ENCODE peak calls at places on chromosomes 7 and 10, in five cellular contexts. H, F, W, V and O are unnamed samples.
A peak's percentile ranks its signal among the peaks of the same experiment; 100 is the strongest.

GRCh38 chr10:125859128-125859817 is 21.8 kb downstream of the DHX32 start:
- DNase-seq in H (no peak), F (no peak), W (no peak), V (no peak), O (no peak)

GRCh38 chr10:26843736-26844135 is 17.0 kb downstream of the ABI1 start:
- DNase-seq in H (no peak), F (no peak), W (no peak), V (no peak), O (no peak)

GRCh38 chr10:22325948-22326702 is 5.2 kb downstream of the BMI1 start:
- DNase-seq in H (no peak), F (no peak), W (no peak), V (no peak), O (no peak)

GRCh38 chr10:24385776-24386175 is 176.8 kb downstream of the KIAA1217 start:
- DNase-seq in H (no peak), F (no peak), W (peak; percentile 99), V (no peak), O (no peak)

GRCh38 chr10:93954726-93955363 is 38.9 kb upstream of the PLCE1 start:
- DNase-seq in H (no peak), F (no peak), W (peak; percentile 62), V (no peak), O (no peak)

GRCh38 chr10:132054564-132054963 is 11.2 kb upstream of the JAKMIP3 start:
- DNase-seq in H (no peak), F (no peak), W (no peak), V (no peak), O (no peak)

GRCh38 chr7:151387161-151388006 is 22.5 kb downstream of the WDR86 start:
- DNase-seq in H (no peak), F (no peak), W (no peak), V (no peak), O (no peak)

GRCh38 chr10:7766241-7766640 is 21.6 kb downstream of the KIN start:
- DNase-seq in H (no peak), F (no peak), W (no peak), V (no peak), O (no peak)

GRCh38 chr7:86925221-86925620 is 134.2 kb downstream of the ELAPOR2 start:
- DNase-seq in H (no peak), F (no peak), W (no peak), V (no peak), O (no peak)

GRCh38 chr7:137957887-137958286 is 44.0 kb downstream of the CREB3L2 start:
- DNase-seq in H (no peak), F (peak; percentile 56), W (no peak), V (peak; percentile 65), O (no peak)

GRCh38 chr10:123781956-123782500 is 109.6 kb downstream of the CPXM2 start:
- DNase-seq in H (peak; percentile 17), F (no peak), W (no peak), V (peak; percentile 86), O (no peak)

GRCh38 chr7:155205368-155206285 is 92.1 kb upstream of the INSIG1 start:
- DNase-seq in H (no peak), F (peak; percentile 41), W (peak; percentile 100), V (peak; percentile 93), O (peak; percentile 75)

GRCh38 chr10:15324611-15325010 is 46.5 kb downstream of the FAM171A1 start:
- DNase-seq in H (no peak), F (no peak), W (peak; percentile 83), V (no peak), O (no peak)

GRCh38 chr10:34432589-34432988 is 382.5 kb downstream of the PARD3 start:
- DNase-seq in H (no peak), F (no peak), W (no peak), V (no peak), O (no peak)

GRCh38 chr7:111516612-111517011 is 45.7 kb downstream of the IMMP2L start:
- DNase-seq in H (no peak), F (no peak), W (peak; percentile 25), V (peak; percentile 0), O (no peak)

GRCh38 chr7:50202052-50202555 is 102.4 kb upstream of the IKZF1 start:
- DNase-seq in H (no peak), F (no peak), W (no peak), V (no peak), O (no peak)

GRCh38 chr7:116776610-116777289 is 85.6 kb upstream of the CAPZA2 start:
- DNase-seq in H (no peak), F (no peak), W (peak; percentile 95), V (no peak), O (no peak)

GRCh38 chr7:76997381-76998262 is 34.5 kb downstream of the SPDYE17 start:
- DNase-seq in H (no peak), F (no peak), W (no peak), V (no peak), O (no peak)

GRCh38 chr10:32059472-32059871 is 3.2 kb upstream of the KIF5B start:
- DNase-seq in H (no peak), F (no peak), W (no peak), V (no peak), O (no peak)

GRCh38 chr7:40306596-40306995 is 171.8 kb downstream of the SUGCT start:
- DNase-seq in H (no peak), F (no peak), W (peak; percentile 81), V (no peak), O (no peak)

GRCh38 chr7:156156734-156157408 is 344.6 kb upstream of the SHH start:
- DNase-seq in H (peak; percentile 27), F (no peak), W (peak; percentile 53), V (peak; percentile 22), O (no peak)

GRCh38 chr7:954330-955238 is at the start of gene ADAP1:
- DNase-seq in H (no peak), F (no peak), W (peak; percentile 55), V (peak; percentile 34), O (no peak)

GRCh38 chr7:124031406-124031805 is 1.5 kb downstream of the TMEM229A start:
- DNase-seq in H (no peak), F (no peak), W (no peak), V (no peak), O (no peak)
- H3K4me3 ChIP-seq in H (no peak overlapping the region), F (peak overlapping the region; percentile 63), W (no peak overlapping the region), V (no peak overlapping the region), O (no peak overlapping the region)

GRCh38 chr10:16519908-16520861 is 1.5 kb downstream of the C1QL3 start:
- DNase-seq in H (no peak), F (no peak), W (no peak), V (no peak), O (no peak)
- H3K4me3 ChIP-seq in H (peak overlapping the region; percentile 76), F (peak overlapping the region; percentile 77), W (peak overlapping the region; percentile 47), V (peak overlapping the region; percentile 56), O (peak overlapping the region; percentile 40)

DNA sequence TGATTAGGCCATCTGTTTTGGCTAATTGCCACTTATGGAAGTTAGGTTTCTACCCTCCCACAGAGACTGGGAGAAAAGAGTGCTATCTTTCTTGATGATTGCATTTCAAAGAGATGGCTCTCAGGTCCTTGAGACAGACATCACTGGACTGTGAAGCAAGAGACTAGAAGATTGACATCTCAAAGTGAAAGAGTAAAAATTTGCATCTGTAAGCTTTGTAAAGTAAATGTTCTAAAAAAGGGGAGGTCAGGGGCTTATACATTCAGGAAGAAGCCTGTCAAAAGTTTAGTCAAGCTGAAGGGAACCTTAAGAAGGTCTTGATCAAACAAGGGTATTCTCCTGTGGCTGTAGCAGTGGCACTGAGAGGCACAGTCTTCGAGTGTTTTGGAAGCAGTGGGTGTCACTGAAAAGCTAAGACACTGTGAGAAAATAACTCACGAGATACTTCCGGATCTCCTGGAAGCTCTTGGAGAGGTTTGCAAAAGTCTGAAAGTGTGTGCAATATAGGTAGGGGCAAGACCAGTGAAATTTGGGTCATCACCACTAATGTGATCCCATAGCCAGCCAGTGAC is 342.1 kb downstream of the PHF14 start:
- DNase-seq in H (no peak), F (no peak), W (no peak), V (no peak), O (no peak)
- H3K4me3 ChIP-seq in H (no peak overlapping the region), F (no peak overlapping the region), W (no peak overlapping the region), V (no peak overlapping the region), O (no peak overlapping the region)

DNA sequence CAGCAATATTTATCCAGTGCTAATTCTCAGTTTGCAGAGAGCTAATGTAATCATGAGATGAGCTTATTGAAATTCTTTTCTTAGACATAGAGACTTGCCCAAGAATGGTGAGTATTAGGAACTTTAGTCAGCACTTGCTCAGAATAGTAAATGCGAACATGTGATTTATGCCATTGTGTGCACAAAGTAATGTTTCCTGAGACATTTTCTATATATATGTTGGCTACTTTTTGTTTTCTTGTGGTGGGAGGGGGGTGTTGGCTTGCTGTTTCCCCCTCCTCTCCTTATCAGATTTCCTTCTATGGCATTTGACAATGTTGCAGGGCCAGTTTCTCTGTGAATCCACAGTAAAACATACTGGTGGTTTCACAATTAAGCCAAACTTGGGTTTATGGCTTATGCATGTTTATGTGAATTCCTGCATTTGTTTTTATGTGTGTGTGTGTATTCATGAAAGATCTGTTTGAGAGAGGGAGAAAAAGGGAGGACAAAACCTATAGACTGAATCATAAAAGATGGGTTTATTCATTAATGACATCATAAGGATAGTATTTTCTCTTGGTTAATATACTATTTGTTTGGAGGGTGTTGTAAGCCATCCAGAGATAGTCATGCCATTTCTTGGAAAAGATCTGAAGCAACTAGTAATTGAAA is 36.3 kb downstream of the ARID5B start:
- DNase-seq in H (no peak), F (no peak), W (peak; percentile 66), V (peak; percentile 57), O (no peak)
- H3K4me3 ChIP-seq in H (no peak overlapping the region), F (peak overlapping the region; percentile 48), W (peak overlapping the region; percentile 9), V (no peak overlapping the region), O (no peak overlapping the region)

DNA sequence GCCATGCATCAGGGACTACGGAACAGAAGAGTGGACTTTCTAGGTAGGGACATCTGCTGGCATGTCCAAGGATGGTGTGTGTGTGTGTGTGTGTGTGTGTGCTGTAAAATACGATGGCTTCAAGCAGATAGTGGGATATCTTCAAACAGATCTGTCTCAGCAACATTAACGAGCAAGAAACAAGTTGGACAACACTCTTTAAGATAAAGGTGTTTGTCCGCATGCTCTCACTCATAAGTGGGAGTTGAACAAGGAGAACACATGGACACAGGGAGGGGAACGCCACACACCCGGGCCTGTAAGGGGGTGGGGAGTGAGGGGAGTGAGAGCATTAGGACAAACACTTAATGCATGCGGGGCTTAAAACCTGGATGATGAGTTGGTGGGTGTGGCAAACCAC is 89.8 kb upstream of the AKR1E2 start:
- DNase-seq in H (no peak), F (no peak), W (no peak), V (peak; percentile 17), O (no peak)
- H3K4me3 ChIP-seq in H (no peak overlapping the region), F (no peak overlapping the region), W (no peak overlapping the region), V (no peak overlapping the region), O (no peak overlapping the region)

GRCh38 chr7:41870017-41870416 is 167.1 kb upstream of the INHBA start:
- DNase-seq in H (no peak), F (no peak), W (no peak), V (no peak), O (no peak)
- H3K4me3 ChIP-seq in H (no peak overlapping the region), F (peak overlapping the region; percentile 18), W (no peak overlapping the region), V (no peak overlapping the region), O (no peak overlapping the region)

GRCh38 chr7:37921876-37922275 is 1.4 kb downstream of the EPDR1 start:
- DNase-seq in H (no peak), F (no peak), W (no peak), V (no peak), O (no peak)
- H3K4me3 ChIP-seq in H (no peak overlapping the region), F (peak overlapping the region; percentile 79), W (peak overlapping the region; percentile 68), V (no peak overlapping the region), O (no peak overlapping the region)